ENCODE peak calls at places on chromosomes 12 and 14, in five cellular contexts. N is neural progenitor cell, J is hepatocyte, D is SK-N-SH, Z is GM23338. E is an unnamed sample.

GRCh38 chr12:54692353-54692752 is 44.2 kb upstream of the DCD start:
- DNase-seq in N (no peak), J (no peak), D (no peak), Z (no peak), E (no peak)

GRCh38 chr12:108689314-108690190 is 41.8 kb downstream of the CORO1C start:
- DNase-seq in N (no peak), J (peak; percentile 27), D (no peak), Z (no peak), E (peak; percentile 54)

GRCh38 chr12:28222081-28222700 is 31.9 kb downstream of the CCDC91 start:
- DNase-seq in N (no peak), J (no peak), D (no peak), Z (no peak), E (no peak)

GRCh38 chr14:105047283-105048016 is 17.8 kb downstream of the GPR132 start:
- DNase-seq in N (no peak), J (no peak), D (peak; percentile 19), Z (no peak), E (no peak)

GRCh38 chr12:42696424-42697149 is 107.0 kb upstream of the PRICKLE1 start:
- DNase-seq in N (no peak), J (peak; percentile 27), D (no peak), Z (no peak), E (peak; percentile 64)

GRCh38 chr14:65304239-65304638 is 108.3 kb upstream of the FUT8 start:
- DNase-seq in N (no peak), J (no peak), D (no peak), Z (no peak), E (no peak)

GRCh38 chr12:97148941-97149559 is 242.0 kb downstream of the NEDD1 start:
- DNase-seq in N (peak; percentile 86), J (peak; percentile 85), D (peak; percentile 62), Z (peak; percentile 89), E (peak; percentile 48)

GRCh38 chr12:31005944-31006361 is 67.7 kb upstream of the DDX11 start:
- DNase-seq in N (no peak), J (no peak), D (peak; percentile 6), Z (no peak), E (peak; percentile 80)

GRCh38 chr14:45785240-45785639 is 532.2 kb upstream of the MIS18BP1 start:
- DNase-seq in N (no peak), J (peak; percentile 39), D (no peak), Z (no peak), E (no peak)

GRCh38 chr12:24788886-24789285 is 160.0 kb downstream of the BCAT1 start:
- DNase-seq in N (no peak), J (no peak), D (no peak), Z (no peak), E (no peak)

GRCh38 chr12:113194971-113195391 is 9.5 kb downstream of the RITA1 start:
- DNase-seq in N (peak; percentile 39), J (no peak), D (peak; percentile 46), Z (no peak), E (peak; percentile 75)

GRCh38 chr14:54699087-54699530 is 132.2 kb downstream of the SAMD4A start:
- DNase-seq in N (no peak), J (peak; percentile 32), D (no peak), Z (peak; percentile 48), E (peak; percentile 70)

GRCh38 chr12:41965996-41966395 is 178.7 kb downstream of the GXYLT1 start:
- DNase-seq in N (no peak), J (no peak), D (no peak), Z (no peak), E (no peak)

GRCh38 chr14:31159682-31160296 is 47.8 kb downstream of the HECTD1 start:
- DNase-seq in N (no peak), J (peak; percentile 21), D (no peak), Z (no peak), E (peak; percentile 88)

GRCh38 chr12:15854916-15855315 is 27.3 kb upstream of the STRAP start:
- DNase-seq in N (peak; percentile 74), J (no peak), D (no peak), Z (no peak), E (peak; percentile 14)

GRCh38 chr12:119988440-119988787 is 622 bp upstream of the BICDL1 start:
- DNase-seq in N (no peak), J (no peak), D (peak; percentile 69), Z (no peak), E (peak; percentile 66)

GRCh38 chr14:101169267-101169666 is 265.7 kb upstream of the RTL1 start:
- DNase-seq in N (no peak), J (no peak), D (no peak), Z (no peak), E (no peak)

GRCh38 chr14:89598548-89599186 is 181.6 kb upstream of the FOXN3 start:
- DNase-seq in N (no peak), J (no peak), D (no peak), Z (no peak), E (peak; percentile 13)

GRCh38 chr14:85534914-85535313 is 5.0 kb downstream of the FLRT2 start:
- DNase-seq in N (peak; percentile 39), J (peak; percentile 13), D (no peak), Z (no peak), E (peak; percentile 39)
- H3K4me3 ChIP-seq in N (peak overlapping the region; percentile 74), J (peak overlapping the region; percentile 71), D (peak overlapping the region; percentile 66), Z (peak overlapping the region; percentile 83), E (peak overlapping the region; percentile 96)

GRCh38 chr14:95359974-95360826 is 40.5 kb upstream of the CLMN start:
- DNase-seq in N (peak; percentile 65), J (peak; percentile 46), D (no peak), Z (peak; percentile 80), E (no peak)
- H2AFZ ChIP-seq in N (no peak overlapping the region), J (no peak overlapping the region), D (no peak overlapping the region), Z (peak overlapping the region; percentile 100), E (no peak overlapping the region)

DNA sequence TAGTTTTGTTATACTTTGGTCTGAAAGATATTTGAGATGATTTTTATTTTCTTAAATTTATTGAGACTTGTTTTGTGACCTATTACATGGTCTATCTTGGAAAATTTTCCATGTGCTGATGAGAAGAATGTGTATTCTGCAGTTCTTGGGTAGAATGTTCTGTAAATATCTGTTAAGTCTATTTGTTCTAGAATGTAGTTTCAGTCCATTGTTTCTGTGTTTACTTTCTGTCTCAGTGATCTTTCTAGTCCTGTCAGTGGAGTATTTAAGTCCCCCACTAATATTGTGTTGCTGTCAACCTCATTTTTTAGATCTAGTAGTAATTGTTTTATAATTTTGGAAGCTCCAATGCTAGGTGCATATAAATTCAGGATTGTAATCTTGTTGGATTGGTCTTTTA is 30.4 kb upstream of the SCAF11 start:
- DNase-seq in N (no peak), J (no peak), D (no peak), Z (no peak), E (no peak)
- TF ChIP-seq EZH2phosphoT487 in N (no peak), J (no peak), D (no peak), Z (no peak), E (no peak)

DNA sequence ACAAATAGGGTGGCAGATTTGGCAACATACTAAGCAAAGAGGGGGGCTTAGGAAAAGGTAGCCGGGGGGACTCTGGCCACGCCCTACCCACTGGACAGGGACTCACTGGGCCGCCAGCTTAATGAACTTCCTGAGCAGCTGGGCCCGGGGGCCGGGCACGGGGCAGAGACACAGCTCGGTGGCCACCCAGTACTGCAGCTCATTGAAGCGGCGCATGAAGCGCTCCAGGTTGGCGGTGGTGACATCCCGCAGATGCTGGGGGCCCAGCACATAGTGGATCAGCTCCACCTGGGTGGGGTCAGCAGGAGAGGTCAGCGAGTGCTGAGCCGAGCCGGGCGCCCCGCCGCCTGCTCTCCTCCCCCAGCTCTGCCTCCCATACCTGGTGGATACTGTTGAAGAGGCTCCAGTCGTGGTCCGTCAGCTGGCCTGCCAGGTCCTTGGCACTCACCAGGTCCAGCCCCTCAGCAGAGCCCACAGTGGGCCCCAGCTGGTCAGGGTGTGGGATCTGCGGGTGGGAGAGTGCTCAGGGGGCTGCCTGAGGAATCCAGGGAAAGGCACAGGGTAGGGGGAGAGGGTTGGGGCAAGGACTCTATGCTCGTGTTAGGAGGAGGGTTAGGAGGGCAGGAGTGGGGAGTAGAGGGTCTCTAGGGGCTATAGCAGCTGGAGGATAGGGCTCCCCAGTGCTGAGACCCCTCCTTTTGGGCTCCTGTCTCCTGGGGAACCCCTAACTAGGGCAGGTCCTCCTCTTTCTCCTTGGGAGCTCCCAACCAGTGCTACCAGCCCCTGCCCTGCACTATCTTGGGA is 15.4 kb upstream of the ENDOU start:
- DNase-seq in N (no peak), J (no peak), D (peak; percentile 31), Z (no peak), E (no peak)
- H3K4me3 ChIP-seq in N (no peak overlapping the region), J (no peak overlapping the region), D (no peak overlapping the region), Z (no peak overlapping the region), E (no peak overlapping the region)

GRCh38 chr14:72631401-72631800 is 262.5 kb downstream of the DPF3 start:
- DNase-seq in N (no peak), J (no peak), D (no peak), Z (no peak), E (no peak)
- H2AFZ ChIP-seq in N (no peak overlapping the region), J (no peak overlapping the region), D (no peak overlapping the region), Z (no peak overlapping the region), E (no peak overlapping the region)

DNA sequence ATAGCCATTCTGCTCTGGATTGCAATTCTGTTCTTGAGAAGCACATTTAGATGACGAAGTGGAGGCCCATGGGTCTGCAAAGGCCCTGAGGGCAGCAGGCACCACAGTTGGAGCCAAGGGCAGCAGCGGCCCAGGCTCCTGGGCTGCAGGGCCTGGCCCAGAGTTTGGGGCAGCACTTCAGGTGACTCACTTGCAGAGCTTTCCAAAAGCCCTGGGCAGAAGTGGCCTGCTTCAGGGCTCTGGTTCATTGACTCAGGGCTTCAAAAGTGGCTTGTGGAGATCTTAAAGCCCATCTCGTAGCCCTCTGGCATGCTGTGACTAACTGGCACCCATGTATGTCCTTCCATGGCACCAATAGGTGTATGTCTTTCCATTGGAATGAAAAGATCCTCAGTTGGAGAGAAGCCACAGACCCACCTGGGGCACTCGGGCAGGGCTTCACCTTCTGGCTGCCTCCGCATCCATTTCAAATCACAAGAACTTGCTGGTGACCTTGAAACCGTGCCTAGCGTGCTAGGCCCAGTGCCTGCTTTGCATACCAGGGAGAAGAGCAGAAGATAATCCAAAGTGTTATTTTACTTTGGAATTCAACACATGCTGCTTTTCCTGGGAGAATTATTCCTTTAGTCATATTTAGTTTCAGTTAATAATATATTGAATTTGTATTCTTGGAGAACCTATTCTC is 106.7 kb downstream of the PRMT8 start:
- DNase-seq in N (no peak), J (no peak), D (no peak), Z (no peak), E (no peak)
- TF ChIP-seq EZH2phosphoT487 in N (no peak), J (no peak), D (no peak), Z (no peak), E (no peak)

GRCh38 chr12:57550628-57551549 is 1.0 kb downstream of the KIF5A start:
- DNase-seq in N (no peak), J (no peak), D (no peak), Z (no peak), E (no peak)
- H3K4me3 ChIP-seq in N (peak overlapping the region; percentile 79), J (no peak overlapping the region), D (peak overlapping the region; percentile 94), Z (peak overlapping the region; percentile 99), E (no peak overlapping the region)

DNA sequence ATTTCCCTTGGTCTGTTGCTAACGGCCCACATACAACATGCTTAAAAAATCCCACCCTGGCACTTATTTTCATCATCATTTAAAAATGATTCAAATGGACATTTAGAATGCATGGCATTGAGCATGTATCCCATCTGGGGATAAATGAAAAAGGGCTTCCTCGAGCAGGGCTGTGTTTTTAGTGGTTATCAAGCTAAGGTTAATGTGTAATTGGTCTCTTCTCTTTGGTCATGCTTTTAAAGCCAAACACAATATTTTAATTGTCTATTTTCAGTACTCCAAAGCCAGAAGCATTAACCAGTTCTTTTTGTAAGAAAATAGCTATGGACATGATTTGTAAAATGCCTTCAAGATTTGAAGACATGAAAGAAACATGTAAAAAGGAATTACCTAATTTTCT is 1.9 kb upstream of the TRHDE start:
- DNase-seq in N (no peak), J (no peak), D (no peak), Z (no peak), E (no peak)
- H2AFZ ChIP-seq in N (no peak overlapping the region), J (no peak overlapping the region), D (no peak overlapping the region), Z (no peak overlapping the region), E (no peak overlapping the region)

GRCh38 chr14:75441731-75442130 is 13.9 kb downstream of the JDP2 start:
- DNase-seq in N (no peak), J (no peak), D (no peak), Z (no peak), E (peak; percentile 50)
- TF ChIP-seq EZH2phosphoT487 in N (no peak), J (no peak), D (no peak), Z (no peak), E (no peak)